ENCODE peak calls at places on chromosomes 12 and 14, in seven cellular contexts. E, D, T, P, A, J and S are unnamed samples.

GRCh38 chr12:30450872-30451271 is 244.8 kb downstream of the IPO8 start:
- DNase-seq in E (no peak), D (no peak), T (no peak), P (no peak), A (peak; percentile 10), J (no peak), S (peak; percentile 63)

GRCh38 chr12:10392394-10392930 is 2.6 kb upstream of the KLRK1 start:
- DNase-seq in E (peak; percentile 79), D (peak; percentile 77), T (no peak), P (no peak), A (no peak), J (peak; percentile 67), S (no peak)

GRCh38 chr14:23296012-23296777 is 6.5 kb downstream of the PPP1R3E start:
- DNase-seq in E (no peak), D (no peak), T (no peak), P (no peak), A (no peak), J (no peak), S (no peak)

GRCh38 chr14:99574099-99574880 is 29.7 kb downstream of the CCDC85C start:
- DNase-seq in E (no peak), D (no peak), T (peak; percentile 44), P (peak; percentile 73), A (no peak), J (peak; percentile 78), S (no peak)

GRCh38 chr12:98922871-98923270 is 277.8 kb downstream of the APAF1 start:
- DNase-seq in E (no peak), D (no peak), T (no peak), P (no peak), A (no peak), J (no peak), S (no peak)

GRCh38 chr12:51373222-51373621 is 18.0 kb downstream of the GALNT6 start:
- DNase-seq in E (no peak), D (no peak), T (no peak), P (no peak), A (no peak), J (no peak), S (no peak)

GRCh38 chr14:42930058-42930457 is 1323.4 kb downstream of the LRFN5 start:
- DNase-seq in E (no peak), D (no peak), T (no peak), P (no peak), A (no peak), J (peak; percentile 58), S (no peak)

GRCh38 chr12:54159140-54159539 is 29.6 kb downstream of the SMUG1 start:
- DNase-seq in E (peak; percentile 50), D (peak; percentile 7), T (peak; percentile 61), P (peak; percentile 61), A (peak; percentile 94), J (no peak), S (no peak)

GRCh38 chr12:130116791-130117190 is 45.5 kb upstream of the FZD10 start:
- DNase-seq in E (no peak), D (no peak), T (no peak), P (no peak), A (no peak), J (no peak), S (no peak)

GRCh38 chr14:90893028-90893427 is 76.8 kb upstream of the TTC7B start:
- DNase-seq in E (no peak), D (no peak), T (no peak), P (no peak), A (no peak), J (no peak), S (no peak)
- H3K4me2 ChIP-seq in E (no peak overlapping the region), D (no peak overlapping the region), T (no peak overlapping the region), P (no peak overlapping the region), A (no peak overlapping the region), J (no peak overlapping the region), S (no peak overlapping the region)

GRCh38 chr12:68613209-68613904 is 2.7 kb downstream of the RAP1B start:
- DNase-seq in E (no peak), D (no peak), T (no peak), P (no peak), A (no peak), J (no peak), S (no peak)

GRCh38 chr12:68611094-68611818 is 557 bp downstream of the RAP1B start:
- DNase-seq in E (no peak), D (no peak), T (no peak), P (no peak), A (peak; percentile 76), J (peak; percentile 60), S (peak; percentile 71)

GRCh38 chr12:68612245-68612644 is 1.5 kb downstream of the RAP1B start:
- DNase-seq in E (no peak), D (no peak), T (no peak), P (no peak), A (peak; percentile 58), J (peak; percentile 59), S (peak; percentile 55)

GRCh38 chr12:68614105-68614679 is 3.5 kb downstream of the RAP1B start:
- DNase-seq in E (no peak), D (no peak), T (no peak), P (no peak), A (no peak), J (no peak), S (no peak)

GRCh38 chr12:68612675-68613074 is 2.0 kb downstream of the RAP1B start:
- DNase-seq in E (no peak), D (no peak), T (no peak), P (no peak), A (no peak), J (no peak), S (peak; percentile 32)
- TF ChIP-seq POLR2A in E (no peak), D (no peak), T (no peak), P (no peak), A (no peak), J (no peak), S (no peak)

GRCh38 chr14:103714063-103714724 is 1.1 kb downstream of the XRCC3 start:
- DNase-seq in E (no peak), D (no peak), T (no peak), P (no peak), A (no peak), J (no peak), S (no peak)
- H3K9ac ChIP-seq in E (peak overlapping the region; percentile 98), D (peak overlapping the region; percentile 88), T (no peak overlapping the region), P (peak overlapping the region; percentile 84), A (peak overlapping the region; percentile 97), J (no peak overlapping the region), S (peak overlapping the region; percentile 66)

GRCh38 chr12:40308851-40309420 is 84.1 kb downstream of the LRRK2 start:
- DNase-seq in E (no peak), D (no peak), T (no peak), P (no peak), A (no peak), J (no peak), S (no peak)
- H3K4me2 ChIP-seq in E (no peak overlapping the region), D (no peak overlapping the region), T (no peak overlapping the region), P (no peak overlapping the region), A (no peak overlapping the region), J (no peak overlapping the region), S (no peak overlapping the region)

DNA sequence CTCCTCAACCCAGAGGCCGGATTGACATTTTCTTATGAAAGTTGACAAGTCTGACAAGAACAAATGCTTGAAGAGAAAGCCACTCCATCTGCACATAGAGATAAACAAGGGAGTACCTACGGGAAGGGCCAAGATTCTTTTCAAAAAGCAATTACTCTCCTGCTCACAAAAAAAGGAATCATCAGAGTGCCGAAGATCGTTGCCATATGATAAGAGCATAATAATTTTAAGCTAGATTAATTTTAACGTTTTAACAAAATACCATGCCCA is 101.8 kb downstream of the FSCB start:
- DNase-seq in E (no peak), D (no peak), T (no peak), P (no peak), A (no peak), J (no peak), S (no peak)
- TF ChIP-seq POLR2A in E (no peak), D (no peak), T (no peak), P (no peak), A (no peak), J (no peak), S (no peak)

GRCh38 chr14:102547067-102547466 is 37.5 kb upstream of the ANKRD9 start:
- DNase-seq in E (no peak), D (no peak), T (no peak), P (no peak), A (no peak), J (no peak), S (no peak)
- H3K9ac ChIP-seq in E (no peak overlapping the region), D (no peak overlapping the region), T (no peak overlapping the region), P (peak overlapping the region; percentile 1), A (no peak overlapping the region), J (no peak overlapping the region), S (no peak overlapping the region)

DNA sequence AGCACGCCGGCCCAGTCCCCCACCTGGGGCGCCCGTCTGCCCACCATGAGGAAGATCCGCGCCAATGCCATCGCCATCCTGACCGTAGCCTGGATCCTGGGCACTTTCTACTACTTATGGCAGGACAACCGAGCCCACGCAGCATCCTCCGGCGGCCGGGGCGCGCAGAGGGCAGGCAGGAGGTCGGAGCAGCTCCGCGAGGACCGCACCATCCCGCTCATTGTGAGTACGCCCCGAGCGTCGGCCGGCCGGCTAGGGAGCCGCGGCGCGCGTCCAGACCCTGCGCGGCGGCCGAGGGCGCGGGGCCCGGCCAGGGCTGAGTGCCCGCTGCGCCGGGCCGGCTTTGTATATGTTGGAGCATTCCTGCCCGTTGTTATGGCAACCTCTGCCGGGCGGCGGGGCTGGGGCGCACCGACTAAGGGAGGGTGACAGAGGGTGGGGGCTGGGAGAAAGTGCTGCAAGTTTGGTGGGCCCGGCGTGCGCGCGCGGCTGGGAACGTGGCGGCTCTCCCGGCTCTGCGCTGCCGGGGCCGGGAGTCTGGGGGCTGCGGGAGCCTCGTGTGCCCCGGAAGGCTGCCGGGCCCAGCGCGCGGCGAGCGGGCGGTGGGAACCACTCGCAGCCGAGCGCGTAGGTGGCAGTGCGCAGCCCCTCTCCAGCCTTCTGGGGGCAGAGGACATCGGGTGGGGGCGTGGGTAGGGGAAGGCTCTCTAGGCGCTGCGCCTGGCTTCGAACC is 454 bp downstream of the GALNT16 start:
- DNase-seq in E (no peak), D (no peak), T (no peak), P (no peak), A (no peak), J (peak; percentile 4), S (peak; percentile 24)
- H3K4me2 ChIP-seq in E (no peak overlapping the region), D (peak overlapping the region; percentile 59), T (peak overlapping the region; percentile 84), P (peak overlapping the region; percentile 79), A (no peak overlapping the region), J (peak overlapping the region; percentile 94), S (peak overlapping the region; percentile 77)

GRCh38 chr14:104680806-104681688 is 8.4 kb upstream of the INF2 start:
- DNase-seq in E (no peak), D (no peak), T (no peak), P (peak; percentile 73), A (no peak), J (peak; percentile 85), S (peak; percentile 77)

GRCh38 chr14:104680056-104680805 is 9.2 kb upstream of the INF2 start:
- DNase-seq in E (no peak), D (no peak), T (no peak), P (no peak), A (no peak), J (peak; percentile 85), S (peak; percentile 67)

GRCh38 chr14:104683653-104684448 is 5.6 kb upstream of the INF2 start:
- DNase-seq in E (no peak), D (no peak), T (no peak), P (no peak), A (no peak), J (no peak), S (no peak)

GRCh38 chr14:104682107-104682593 is 7.3 kb upstream of the INF2 start:
- DNase-seq in E (no peak), D (no peak), T (peak; percentile 85), P (no peak), A (no peak), J (no peak), S (no peak)

GRCh38 chr14:104681689-104682074 is 7.7 kb upstream of the INF2 start:
- DNase-seq in E (no peak), D (no peak), T (peak; percentile 82), P (peak; percentile 46), A (no peak), J (peak; percentile 81), S (peak; percentile 91)
- TF ChIP-seq POLR2A in E (no peak), D (no peak), T (no peak), P (no peak), A (no peak), J (no peak), S (peak; percentile 47)